ENCODE peak calls at places on chromosomes 4 and X, in five cellular contexts. One of them, this sample, is unnamed.
A peak's percentile ranks its signal among the peaks of the same experiment; 100 is the strongest.

GRCh38 chrX:121085612-121086010 is 38.2 kb downstream of the GLUD2 start:
- DNase-seq in H1: no peak
- DNase-seq in upper lobe of left lung: no peak
- DNase-seq in ovary: no peak
- DNase-seq in tibial nerve: no peak
- DNase-seq in this sample: no peak

GRCh38 chr4:140395668-140396067 is 22.2 kb downstream of the SCOC start:
- DNase-seq in H1: no peak
- DNase-seq in upper lobe of left lung: no peak
- DNase-seq in ovary: no peak
- DNase-seq in tibial nerve: no peak
- DNase-seq in this sample: no peak

GRCh38 chr4:3875466-3875865 is 109.3 kb downstream of the ADRA2C start:
- DNase-seq in H1: no peak
- DNase-seq in upper lobe of left lung: no peak
- DNase-seq in ovary: no peak
- DNase-seq in tibial nerve: no peak
- DNase-seq in this sample: no peak

GRCh38 chr4:137794779-137795178 is 262.5 kb upstream of the PCDH18 start:
- DNase-seq in H1: no peak
- DNase-seq in upper lobe of left lung: no peak
- DNase-seq in ovary: no peak
- DNase-seq in tibial nerve: no peak
- DNase-seq in this sample: no peak

GRCh38 chrX:119984652-119985051 is 41.1 kb upstream of the NKAP start:
- DNase-seq in H1: no peak
- DNase-seq in upper lobe of left lung: no peak
- DNase-seq in ovary: no peak
- DNase-seq in tibial nerve: no peak
- DNase-seq in this sample: no peak

GRCh38 chr4:110682311-110682710 is 59.4 kb upstream of the PITX2 start:
- DNase-seq in H1: no peak
- DNase-seq in upper lobe of left lung: no peak
- DNase-seq in ovary: no peak
- DNase-seq in tibial nerve: no peak
- DNase-seq in this sample: no peak

GRCh38 chrX:2692221-2693122 is 1.4 kb downstream of the CD99 start:
- DNase-seq in H1: no peak
- DNase-seq in upper lobe of left lung: no peak
- DNase-seq in ovary: peak; percentile 41
- DNase-seq in tibial nerve: no peak
- DNase-seq in this sample: no peak

GRCh38 chr4:56330691-56331090 is 56.6 kb downstream of the AASDH start:
- DNase-seq in H1: no peak
- DNase-seq in upper lobe of left lung: no peak
- DNase-seq in ovary: no peak
- DNase-seq in tibial nerve: no peak
- DNase-seq in this sample: no peak

GRCh38 chr4:41644288-41644914 is 104.1 kb downstream of the PHOX2B start:
- DNase-seq in H1: peak; percentile 99
- DNase-seq in upper lobe of left lung: peak; percentile 61
- DNase-seq in ovary: peak; percentile 88
- DNase-seq in tibial nerve: peak; percentile 54
- DNase-seq in this sample: peak; percentile 96

GRCh38 chrX:136126892-136127406 is 20.4 kb upstream of the FHL1 start:
- DNase-seq in H1: no peak
- DNase-seq in upper lobe of left lung: no peak
- DNase-seq in ovary: no peak
- DNase-seq in tibial nerve: no peak
- DNase-seq in this sample: no peak
- TF ChIP-seq EP300 in H1: no peak
- TF ChIP-seq EP300 in upper lobe of left lung: no peak
- TF ChIP-seq EP300 in ovary: no peak
- TF ChIP-seq EP300 in tibial nerve: no peak
- TF ChIP-seq EP300 in this sample: no peak

DNA sequence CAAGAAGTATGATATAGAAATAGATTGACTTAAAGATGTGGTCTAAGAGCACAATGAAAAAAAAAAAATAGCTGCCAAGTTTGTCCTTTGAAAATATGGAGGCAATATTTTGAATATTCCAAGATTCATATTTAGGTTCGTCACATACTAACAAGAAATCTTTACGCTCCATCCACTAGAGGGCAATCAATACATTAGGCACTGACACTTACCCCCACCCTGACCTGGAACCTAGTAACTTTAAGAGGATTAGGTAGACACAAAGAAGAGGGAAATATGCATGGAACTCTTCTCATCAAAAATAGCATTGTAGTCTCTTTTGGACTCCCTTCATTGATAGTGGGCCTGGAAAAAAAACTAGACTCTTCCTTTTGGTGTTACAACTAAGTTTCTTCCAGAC is 1108.1 kb downstream of the PCDH19 start:
- DNase-seq in H1: no peak
- DNase-seq in upper lobe of left lung: no peak
- DNase-seq in ovary: no peak
- DNase-seq in tibial nerve: no peak
- DNase-seq in this sample: no peak
- TF ChIP-seq CTCF in H1: peak; percentile 41
- TF ChIP-seq CTCF in upper lobe of left lung: no peak
- TF ChIP-seq CTCF in ovary: no peak
- TF ChIP-seq CTCF in tibial nerve: no peak
- TF ChIP-seq CTCF in this sample: no peak

DNA sequence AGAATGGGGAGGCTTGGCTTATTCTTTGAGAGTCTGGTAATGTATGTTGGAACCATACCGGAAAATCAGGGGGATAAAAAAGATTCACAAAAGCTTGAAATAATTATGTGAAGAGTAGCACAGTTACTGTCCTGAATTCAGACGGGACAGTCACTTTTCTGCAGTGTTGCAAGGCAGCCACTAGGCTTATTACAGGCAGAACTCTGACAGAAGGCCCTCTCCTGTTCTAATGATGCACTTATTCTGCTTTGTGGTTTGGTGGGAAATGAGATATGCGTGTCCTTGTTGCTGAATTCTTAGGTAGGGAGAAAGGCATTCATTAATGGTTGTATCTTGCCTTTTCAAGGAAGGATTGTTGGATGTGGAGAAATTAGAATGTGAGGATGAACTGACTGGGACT is 37.2 kb downstream of the GUCY1B1 start:
- DNase-seq in H1: no peak
- DNase-seq in upper lobe of left lung: no peak
- DNase-seq in ovary: no peak
- DNase-seq in tibial nerve: no peak
- DNase-seq in this sample: no peak
- H3K4me1 ChIP-seq in H1: no peaks in the 10 kb centered on the region
- H3K4me1 ChIP-seq in upper lobe of left lung: no peaks in the 10 kb centered on the region
- H3K4me1 ChIP-seq in ovary: no peaks in the 10 kb centered on the region
- H3K4me1 ChIP-seq in tibial nerve: no peaks in the 10 kb centered on the region
- H3K4me1 ChIP-seq in this sample: peaks cover 25% of the 10 kb centered on the region

GRCh38 chr4:102614801-102615200 is 113.6 kb downstream of the NFKB1 start:
- DNase-seq in H1: no peak
- DNase-seq in upper lobe of left lung: no peak
- DNase-seq in ovary: no peak
- DNase-seq in tibial nerve: no peak
- DNase-seq in this sample: no peak

GRCh38 chr4:102612195-102612594 is 111.0 kb downstream of the NFKB1 start:
- DNase-seq in H1: no peak
- DNase-seq in upper lobe of left lung: no peak
- DNase-seq in ovary: no peak
- DNase-seq in tibial nerve: no peak
- DNase-seq in this sample: no peak

GRCh38 chr4:102620697-102621497 is 119.7 kb downstream of the NFKB1 start:
- DNase-seq in H1: no peak
- DNase-seq in upper lobe of left lung: peak; percentile 40
- DNase-seq in ovary: no peak
- DNase-seq in tibial nerve: no peak
- DNase-seq in this sample: no peak

GRCh38 chr4:102612824-102613366 is 111.7 kb downstream of the NFKB1 start:
- DNase-seq in H1: no peak
- DNase-seq in upper lobe of left lung: no peak
- DNase-seq in ovary: no peak
- DNase-seq in tibial nerve: no peak
- DNase-seq in this sample: no peak

DNA sequence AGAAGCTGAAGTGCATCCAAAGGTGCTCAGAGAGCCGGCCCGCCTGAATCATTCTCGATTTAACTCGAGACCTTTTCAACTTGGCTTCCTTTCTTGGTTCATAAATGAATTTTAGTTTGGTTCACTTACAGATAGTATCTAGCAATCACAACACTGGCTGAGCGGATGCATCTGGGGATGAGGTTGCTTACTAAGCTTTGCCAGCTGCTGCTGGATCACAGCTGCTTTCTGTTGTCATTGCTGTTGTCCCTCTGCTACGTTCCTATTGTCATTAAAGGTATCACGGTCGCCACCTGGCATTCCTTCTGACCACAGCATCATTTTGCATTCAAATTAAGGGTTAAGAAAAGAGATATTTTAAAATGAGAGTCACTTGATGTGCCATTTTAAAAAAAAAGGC is 115.5 kb downstream of the NFKB1 start:
- DNase-seq in H1: no peak
- DNase-seq in upper lobe of left lung: no peak
- DNase-seq in ovary: no peak
- DNase-seq in tibial nerve: no peak
- DNase-seq in this sample: no peak
- TF ChIP-seq EP300 in H1: no peak
- TF ChIP-seq EP300 in upper lobe of left lung: no peak
- TF ChIP-seq EP300 in ovary: no peak
- TF ChIP-seq EP300 in tibial nerve: no peak
- TF ChIP-seq EP300 in this sample: no peak

GRCh38 chr4:127985989-127986388 is 20.8 kb downstream of the ABHD18 start:
- DNase-seq in H1: no peak
- DNase-seq in upper lobe of left lung: no peak
- DNase-seq in ovary: no peak
- DNase-seq in tibial nerve: no peak
- DNase-seq in this sample: no peak
- TF ChIP-seq CTCF in H1: no peak
- TF ChIP-seq CTCF in upper lobe of left lung: no peak
- TF ChIP-seq CTCF in ovary: no peak
- TF ChIP-seq CTCF in tibial nerve: no peak
- TF ChIP-seq CTCF in this sample: no peak

GRCh38 chr4:159106636-159107035 is 3.8 kb downstream of the RAPGEF2 start:
- DNase-seq in H1: no peak
- DNase-seq in upper lobe of left lung: no peak
- DNase-seq in ovary: no peak
- DNase-seq in tibial nerve: no peak
- DNase-seq in this sample: no peak
- H3K4me1 ChIP-seq in H1: peaks cover 14% of the 10 kb centered on the region
- H3K4me1 ChIP-seq in upper lobe of left lung: peaks cover 29% of the 10 kb centered on the region
- H3K4me1 ChIP-seq in ovary: peaks cover 11% of the 10 kb centered on the region
- H3K4me1 ChIP-seq in tibial nerve: peaks cover 17% of the 10 kb centered on the region
- H3K4me1 ChIP-seq in this sample: peaks cover 29% of the 10 kb centered on the region

GRCh38 chr4:73759357-73759756 is 19.0 kb downstream of the CXCL8 start:
- DNase-seq in H1: no peak
- DNase-seq in upper lobe of left lung: no peak
- DNase-seq in ovary: no peak
- DNase-seq in tibial nerve: no peak
- DNase-seq in this sample: no peak
- TF ChIP-seq EP300 in H1: no peak
- TF ChIP-seq EP300 in upper lobe of left lung: no peak
- TF ChIP-seq EP300 in ovary: no peak
- TF ChIP-seq EP300 in tibial nerve: no peak
- TF ChIP-seq EP300 in this sample: no peak